ENCODE peak calls at places on chromosomes 4 and X, in nine cellular contexts. O, M, D, B, Q, U, Y, F and T are unnamed samples.

GRCh38 chr4:183394166-183394951 is 50.1 kb upstream of the CDKN2AIP start:
- DNase-seq in O (no peak), M (no peak), D (no peak), B (peak), Q (no peak), U (no peak), Y (no peak), F (no peak), T (no peak)

GRCh38 chrX:915427-916234 is 285.0 kb downstream of the SHOX start:
- DNase-seq in O (no peak), M (no peak), D (no peak), B (no peak), Q (no peak), U (no peak), Y (no peak), F (no peak), T (no peak)

GRCh38 chrX:71992711-71993110 is 82.1 kb downstream of the NHSL2 start:
- DNase-seq in O (no peak), M (no peak), D (no peak), B (no peak), Q (no peak), U (no peak), Y (no peak), F (no peak), T (no peak)

GRCh38 chr4:163764569-163764968 is 270.1 kb downstream of the TMA16 start:
- DNase-seq in O (no peak), M (no peak), D (no peak), B (no peak), Q (no peak), U (no peak), Y (no peak), F (no peak), T (no peak)

GRCh38 chrX:8845060-8845459 is 43.9 kb upstream of the FAM9A start:
- DNase-seq in O (no peak), M (no peak), D (no peak), B (no peak), Q (no peak), U (peak), Y (peak), F (no peak), T (no peak)

GRCh38 chr4:83701041-83701440 is 165.1 kb downstream of the GPAT3 start:
- DNase-seq in O (no peak), M (no peak), D (no peak), B (no peak), Q (no peak), U (no peak), Y (no peak), F (no peak), T (no peak)

GRCh38 chrX:53435997-53436396 is 1.8 kb upstream of the HSD17B10 start:
- DNase-seq in O (peak), M (no peak), D (peak), B (no peak), Q (peak), U (peak), Y (peak), F (peak), T (no peak)

GRCh38 chrX:131802836-131803626 is 220.1 kb upstream of the STK26 start:
- DNase-seq in O (peak), M (no peak), D (no peak), B (no peak), Q (peak), U (peak), Y (peak), F (no peak), T (no peak)

GRCh38 chr4:181646864-181647263 is 596.3 kb upstream of the TENM3 start:
- DNase-seq in O (peak), M (no peak), D (no peak), B (no peak), Q (no peak), U (no peak), Y (no peak), F (no peak), T (no peak)

GRCh38 chr4:16077786-16078185 is 6.0 kb downstream of the PROM1 start:
- DNase-seq in O (no peak), M (no peak), D (no peak), B (no peak), Q (no peak), U (no peak), Y (no peak), F (no peak), T (no peak)

GRCh38 chr4:128635939-128636551 is 173.5 kb upstream of the JADE1 start:
- DNase-seq in O (no peak), M (no peak), D (no peak), B (no peak), Q (no peak), U (no peak), Y (no peak), F (no peak), T (no peak)

GRCh38 chr4:172202480-172203076 is 389.4 kb downstream of the GALNTL6 start:
- DNase-seq in O (peak), M (peak), D (no peak), B (no peak), Q (peak), U (peak), Y (no peak), F (no peak), T (peak)

GRCh38 chr4:82797591-82798081 is 960 bp downstream of the SCD5 start:
- DNase-seq in O (peak), M (no peak), D (peak), B (no peak), Q (no peak), U (peak), Y (peak), F (peak), T (peak)

GRCh38 chrX:1600406-1601050 is 9.1 kb downstream of the AKAP17A start:
- DNase-seq in O (no peak), M (no peak), D (no peak), B (peak), Q (no peak), U (no peak), Y (no peak), F (no peak), T (no peak)

GRCh38 chr4:168124008-168124641 is 31.8 kb downstream of the ANXA10 start:
- DNase-seq in O (peak), M (no peak), D (no peak), B (no peak), Q (no peak), U (no peak), Y (no peak), F (no peak), T (no peak)

GRCh38 chr4:108829981-108830492 is 67.2 kb upstream of the ETNPPL start:
- DNase-seq in O (no peak), M (no peak), D (no peak), B (no peak), Q (no peak), U (no peak), Y (no peak), F (no peak), T (no peak)

GRCh38 chrX:129759576-129760061 is 20.1 kb upstream of the SASH3 start:
- DNase-seq in O (no peak), M (peak), D (no peak), B (no peak), Q (peak), U (peak), Y (no peak), F (no peak), T (no peak)

GRCh38 chrX:67780694-67781109 is 236.9 kb downstream of the AR start:
- DNase-seq in O (peak), M (no peak), D (no peak), B (peak), Q (no peak), U (no peak), Y (no peak), F (peak), T (peak)

GRCh38 chr4:34289489-34289888 is 1954.8 kb downstream of the ARAP2 start:
- DNase-seq in O (no peak), M (no peak), D (no peak), B (no peak), Q (no peak), U (no peak), Y (no peak), F (no peak), T (no peak)

GRCh38 chrX:114626323-114626722 is 42.4 kb downstream of the HTR2C start:
- DNase-seq in O (no peak), M (no peak), D (peak), B (no peak), Q (peak), U (peak), Y (no peak), F (no peak), T (no peak)

GRCh38 chr4:138655970-138656369 is 359.6 kb upstream of the NOCT start:
- DNase-seq in O (no peak), M (peak), D (no peak), B (no peak), Q (no peak), U (no peak), Y (no peak), F (no peak), T (no peak)

GRCh38 chr4:107275192-107275591 is 239.1 kb upstream of the DKK2 start:
- DNase-seq in O (no peak), M (no peak), D (no peak), B (no peak), Q (no peak), U (no peak), Y (no peak), F (no peak), T (no peak)

GRCh38 chrX:46665232-46666162 is 91.9 kb downstream of the CHST7 start:
- DNase-seq in O (peak), M (no peak), D (no peak), B (no peak), Q (no peak), U (no peak), Y (no peak), F (no peak), T (no peak)

GRCh38 chr4:141041021-141041476 is 92.2 kb downstream of the RNF150 start:
- DNase-seq in O (no peak), M (no peak), D (no peak), B (no peak), Q (no peak), U (no peak), Y (no peak), F (no peak), T (no peak)

GRCh38 chr4:57410331-57411052 is 300.3 kb upstream of the IGFBP7 start:
- DNase-seq in O (no peak), M (no peak), D (no peak), B (peak), Q (no peak), U (no peak), Y (no peak), F (no peak), T (no peak)

GRCh38 chrX:105190252-105190853 is 30.1 kb downstream of the TEX13A start:
- DNase-seq in O (no peak), M (no peak), D (peak), B (no peak), Q (peak), U (peak), Y (peak), F (no peak), T (peak)

GRCh38 chr4:139950568-139950967 is 203.4 kb downstream of the MAML3 start:
- DNase-seq in O (no peak), M (no peak), D (no peak), B (no peak), Q (no peak), U (no peak), Y (no peak), F (no peak), T (no peak)

GRCh38 chr4:94000559-94000958 is 172.0 kb downstream of the ATOH1 start:
- DNase-seq in O (no peak), M (no peak), D (no peak), B (no peak), Q (no peak), U (no peak), Y (no peak), F (no peak), T (no peak)

GRCh38 chr4:108139089-108139488 is 29.6 kb downstream of the LEF1 start:
- DNase-seq in O (no peak), M (no peak), D (no peak), B (no peak), Q (no peak), U (no peak), Y (no peak), F (no peak), T (no peak)

GRCh38 chrX:51747671-51748070 is 4.4 kb downstream of the GSPT2 start:
- DNase-seq in O (no peak), M (no peak), D (no peak), B (no peak), Q (no peak), U (no peak), Y (no peak), F (no peak), T (no peak)

GRCh38 chr4:121375262-121375661 is 5.6 kb downstream of the QRFPR start:
- DNase-seq in O (peak), M (no peak), D (no peak), B (no peak), Q (no peak), U (no peak), Y (no peak), F (no peak), T (no peak)

GRCh38 chr4:183300070-183300469 is 20.0 kb downstream of the CLDN22 start:
- DNase-seq in O (no peak), M (no peak), D (no peak), B (no peak), Q (no peak), U (peak), Y (no peak), F (no peak), T (no peak)

GRCh38 chr4:37631551-37631950 is 54.6 kb downstream of the RELL1 start:
- DNase-seq in O (no peak), M (no peak), D (no peak), B (no peak), Q (no peak), U (no peak), Y (no peak), F (peak), T (no peak)

GRCh38 chr4:103498161-103499070 is 221.4 kb downstream of the TACR3 start:
- DNase-seq in O (peak), M (peak), D (no peak), B (no peak), Q (no peak), U (no peak), Y (no peak), F (no peak), T (no peak)

GRCh38 chrX:94455782-94456181 is 781.8 kb downstream of the FAM133A start:
- DNase-seq in O (no peak), M (no peak), D (no peak), B (no peak), Q (no peak), U (peak), Y (no peak), F (no peak), T (no peak)

DNA sequence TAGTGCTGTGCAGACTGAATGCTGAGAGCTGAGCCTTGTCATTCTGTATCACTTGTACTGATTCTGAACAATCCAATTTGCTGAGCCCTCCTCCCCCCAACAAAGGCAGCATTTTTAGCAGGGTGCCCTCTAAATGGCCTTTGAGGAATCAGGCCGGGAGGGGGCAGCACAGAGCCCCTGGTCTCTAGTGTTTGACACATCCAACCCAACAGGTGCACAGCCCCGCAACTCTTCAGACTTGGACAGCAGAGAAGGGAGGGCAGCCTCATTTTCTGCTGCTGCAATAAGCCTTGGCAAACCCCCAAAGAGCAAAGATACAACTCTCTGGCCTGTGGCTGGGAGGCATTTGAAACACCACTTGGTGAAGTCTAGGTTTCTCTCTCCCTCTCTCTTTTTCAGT is 3.4 kb downstream of the ATP1B4 start:
- DNase-seq in O (no peak), M (no peak), D (peak), B (no peak), Q (peak), U (peak), Y (peak), F (peak), T (no peak)
- TF ChIP-seq CTCF in O (no peak), M (peak), D (peak), B (peak), Q (peak), U (peak), Y (peak), F (peak), T (no peak)

GRCh38 chrX:11531226-11531625 is 134.5 kb downstream of the ARHGAP6 start:
- DNase-seq in O (no peak), M (no peak), D (no peak), B (no peak), Q (no peak), U (no peak), Y (no peak), F (no peak), T (no peak)
- TF ChIP-seq CTCF in O (peak), M (no peak), D (no peak), B (peak), Q (peak), U (no peak), Y (no peak), F (peak), T (no peak)

DNA sequence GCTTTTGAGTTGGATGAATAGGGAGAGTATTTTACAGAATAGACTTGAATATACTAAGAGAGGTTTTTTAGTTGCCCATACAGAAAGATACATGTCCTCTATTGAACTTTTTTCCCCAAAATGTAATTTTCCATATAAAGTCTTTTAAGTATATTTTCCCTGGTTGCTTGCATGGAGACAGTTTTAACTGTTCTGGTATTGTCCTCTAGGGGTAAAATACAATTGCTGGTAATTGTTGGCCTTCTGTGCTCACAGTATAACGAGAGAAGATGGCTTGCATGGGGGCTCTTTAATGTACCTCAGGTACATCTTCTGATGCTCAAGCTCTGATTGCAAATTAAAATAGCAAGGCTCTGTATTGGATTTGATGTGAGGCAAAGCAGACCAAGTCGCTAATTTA is 136.1 kb downstream of the ARX start:
- DNase-seq in O (no peak), M (no peak), D (no peak), B (no peak), Q (no peak), U (no peak), Y (no peak), F (no peak), T (no peak)
- TF ChIP-seq CTCF in O (no peak), M (no peak), D (no peak), B (no peak), Q (no peak), U (no peak), Y (no peak), F (no peak), T (no peak)

GRCh38 chrX:139025822-139026221 is 314.3 kb upstream of the FGF13 start:
- DNase-seq in O (no peak), M (no peak), D (no peak), B (no peak), Q (no peak), U (no peak), Y (no peak), F (no peak), T (no peak)

GRCh38 chrX:139023531-139023930 is 312.0 kb upstream of the FGF13 start:
- DNase-seq in O (no peak), M (no peak), D (no peak), B (no peak), Q (no peak), U (no peak), Y (no peak), F (no peak), T (no peak)

GRCh38 chrX:139015627-139016026 is 304.1 kb upstream of the FGF13 start:
- DNase-seq in O (no peak), M (no peak), D (no peak), B (no peak), Q (no peak), U (no peak), Y (no peak), F (no peak), T (no peak)

GRCh38 chrX:139026406-139027200 is 315.1 kb upstream of the FGF13 start:
- DNase-seq in O (no peak), M (no peak), D (no peak), B (no peak), Q (no peak), U (no peak), Y (no peak), F (no peak), T (no peak)

GRCh38 chrX:139020793-139021192 is 309.3 kb upstream of the FGF13 start:
- DNase-seq in O (no peak), M (no peak), D (no peak), B (no peak), Q (no peak), U (no peak), Y (no peak), F (no peak), T (peak)
- TF ChIP-seq CTCF in O (no peak), M (no peak), D (no peak), B (no peak), Q (no peak), U (no peak), Y (no peak), F (no peak), T (no peak)

GRCh38 chrX:135572436-135572835 is 52.0 kb downstream of the INTS6L start:
- DNase-seq in O (no peak), M (no peak), D (no peak), B (no peak), Q (no peak), U (no peak), Y (no peak), F (no peak), T (no peak)
- TF ChIP-seq CTCF in O (peak), M (peak), D (peak), B (peak), Q (no peak), U (peak), Y (no peak), F (peak), T (no peak)

GRCh38 chr4:60589425-60589824 is 610.7 kb upstream of the ADGRL3 start:
- DNase-seq in O (no peak), M (no peak), D (no peak), B (no peak), Q (no peak), U (peak), Y (no peak), F (no peak), T (no peak)

GRCh38 chr4:60588556-60588955 is 611.6 kb upstream of the ADGRL3 start:
- DNase-seq in O (peak), M (no peak), D (no peak), B (no peak), Q (no peak), U (no peak), Y (no peak), F (no peak), T (no peak)

GRCh38 chr4:60590116-60590515 is 610.0 kb upstream of the ADGRL3 start:
- DNase-seq in O (no peak), M (no peak), D (no peak), B (no peak), Q (no peak), U (no peak), Y (no peak), F (no peak), T (no peak)
- TF ChIP-seq CTCF in O (no peak), M (no peak), D (no peak), B (no peak), Q (no peak), U (no peak), Y (no peak), F (no peak), T (no peak)

DNA sequence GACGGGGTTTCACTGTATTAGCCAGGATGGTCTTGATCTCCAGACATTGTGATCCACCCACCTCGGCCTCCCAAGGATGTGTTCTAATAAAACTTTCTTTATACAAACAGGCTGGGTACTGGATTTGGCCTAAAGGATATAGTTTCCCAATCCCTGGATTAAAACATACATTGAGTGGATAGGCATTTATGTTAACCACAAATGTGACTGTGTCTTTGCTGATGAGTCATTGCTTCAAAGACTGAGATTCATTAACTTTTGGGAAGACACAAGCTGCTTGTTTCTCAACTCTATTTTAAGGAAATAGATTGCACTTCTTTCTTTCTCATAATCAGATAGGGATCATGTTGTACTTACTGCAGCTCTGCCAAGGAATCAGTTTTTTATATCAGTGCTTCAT is 131.2 kb upstream of the AGA start:
- DNase-seq in O (peak), M (peak), D (no peak), B (no peak), Q (no peak), U (no peak), Y (no peak), F (no peak), T (no peak)
- TF ChIP-seq CTCF in O (no peak), M (no peak), D (no peak), B (no peak), Q (no peak), U (no peak), Y (no peak), F (no peak), T (no peak)

DNA sequence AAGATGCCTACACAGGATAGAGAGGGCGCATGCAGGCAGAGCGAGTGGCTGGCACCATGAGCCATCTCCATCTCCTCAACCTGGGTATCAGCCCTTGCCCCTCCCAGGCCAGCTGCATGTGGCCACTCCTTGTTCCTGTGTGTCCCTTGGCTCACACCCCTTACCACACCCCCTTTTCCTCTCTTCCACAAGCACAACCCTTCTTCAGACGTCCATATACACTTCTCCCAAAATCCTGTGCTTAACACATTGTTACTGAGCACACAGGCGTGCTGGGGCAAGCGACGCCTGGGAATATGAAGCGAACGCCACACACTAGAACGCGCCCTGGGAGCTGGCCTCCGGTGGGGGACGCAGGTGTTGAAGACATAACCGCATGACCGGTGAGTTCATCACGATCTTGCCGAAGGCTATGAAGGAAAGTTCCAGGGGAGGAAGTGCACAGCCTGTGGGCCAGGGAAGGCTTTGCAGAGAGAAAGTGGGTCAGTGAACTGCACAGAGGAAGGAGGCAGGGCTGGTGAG is 19.1 kb upstream of the KIAA0232 start:
- DNase-seq in O (peak), M (no peak), D (no peak), B (no peak), Q (peak), U (peak), Y (no peak), F (no peak), T (peak)
- TF ChIP-seq CTCF in O (peak), M (peak), D (no peak), B (no peak), Q (peak), U (no peak), Y (no peak), F (no peak), T (no peak)